ENCODE peak calls at places on chromosomes 7 and 10, in seven cellular contexts. Z is fibroblast of lung; O is HepG2; W is prostate gland; B is thoracic aorta; Q is CD8-positive, alpha-beta T cell; U is adrenal gland. K is an unnamed sample. For H3K9me3, the result is how much of the 10 kb centered on the place peaks cover.

GRCh38 chr10:118730699-118731456 is 23.9 kb downstream of the CACUL1 start:
- DNase-seq in Z (no peak), O (no peak), W (no peak), B (no peak), Q (no peak), U (no peak), K (no peak)

GRCh38 chr10:100998183-100998990 is 1.2 kb upstream of the LZTS2 start:
- DNase-seq in Z (peak), O (peak), W (peak), B (no peak), Q (no peak), U (peak), K (no peak)

GRCh38 chr7:135263321-135263970 is 29.8 kb downstream of the STRA8 start:
- DNase-seq in Z (no peak), O (no peak), W (no peak), B (no peak), Q (no peak), U (no peak), K (no peak)

GRCh38 chr10:75730847-75731246 is 299.4 kb downstream of the LRMDA start:
- DNase-seq in Z (no peak), O (no peak), W (no peak), B (no peak), Q (no peak), U (no peak), K (no peak)

GRCh38 chr10:33214174-33214573 is 120.3 kb downstream of the NRP1 start:
- DNase-seq in Z (no peak), O (no peak), W (no peak), B (no peak), Q (no peak), U (no peak), K (no peak)

GRCh38 chr7:138979226-138979979 is 1.8 kb downstream of the KIAA1549 start:
- DNase-seq in Z (no peak), O (peak), W (no peak), B (no peak), Q (no peak), U (no peak), K (no peak)

GRCh38 chr7:122901250-122901649 is 15.0 kb upstream of the CADPS2 start:
- DNase-seq in Z (no peak), O (no peak), W (no peak), B (no peak), Q (no peak), U (no peak), K (no peak)

GRCh38 chr10:11058965-11059364 is 41.3 kb downstream of the CELF2 start:
- DNase-seq in Z (peak), O (no peak), W (no peak), B (no peak), Q (no peak), U (no peak), K (no peak)

GRCh38 chr7:155467846-155468821 is 10.2 kb downstream of the EN2 start:
- DNase-seq in Z (no peak), O (no peak), W (no peak), B (no peak), Q (no peak), U (peak), K (no peak)

GRCh38 chr7:105429746-105430612 is 41.3 kb upstream of the SRPK2 start:
- DNase-seq in Z (peak), O (peak), W (peak), B (no peak), Q (peak), U (peak), K (peak)

GRCh38 chr7:44060948-44061644 is 4.3 kb downstream of the PGAM2 start:
- DNase-seq in Z (no peak), O (no peak), W (no peak), B (no peak), Q (no peak), U (no peak), K (no peak)

GRCh38 chr7:130493275-130493868 is 1.5 kb downstream of the MEST start:
- DNase-seq in Z (peak), O (no peak), W (no peak), B (no peak), Q (no peak), U (no peak), K (no peak)

GRCh38 chr7:18041202-18041601 is 13.6 kb upstream of the PRPS1L1 start:
- DNase-seq in Z (no peak), O (no peak), W (no peak), B (no peak), Q (no peak), U (no peak), K (no peak)

GRCh38 chr10:19961076-19961811 is 145.0 kb downstream of the PLXDC2 start:
- DNase-seq in Z (no peak), O (no peak), W (no peak), B (no peak), Q (no peak), U (no peak), K (no peak)

DNA sequence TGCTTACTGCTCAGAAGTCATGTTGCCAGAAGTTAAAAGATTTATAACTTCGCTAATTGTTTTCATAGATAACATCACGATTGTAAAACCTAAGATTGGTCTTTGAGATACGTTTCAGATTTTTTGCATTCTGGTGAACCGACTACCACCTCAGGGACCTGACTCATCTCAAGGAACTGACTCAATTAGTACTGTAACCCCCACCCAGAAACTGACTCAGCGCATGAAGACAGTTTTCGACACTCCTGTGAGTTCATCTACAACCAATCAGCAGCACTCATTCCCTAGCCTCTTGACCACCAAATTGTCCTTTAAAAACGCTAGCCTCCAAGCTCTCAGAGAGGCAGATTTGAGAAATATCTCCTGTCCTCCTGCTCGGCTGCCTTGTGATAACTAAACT is 72.3 kb downstream of the ELMO1 start:
- DNase-seq in Z (no peak), O (no peak), W (no peak), B (no peak), Q (no peak), U (no peak), K (no peak)
- H3K9me3 ChIP-seq in Z (under half), O (under half), W (under half), B (under half), Q (under half), U (under half), K (under half)

DNA sequence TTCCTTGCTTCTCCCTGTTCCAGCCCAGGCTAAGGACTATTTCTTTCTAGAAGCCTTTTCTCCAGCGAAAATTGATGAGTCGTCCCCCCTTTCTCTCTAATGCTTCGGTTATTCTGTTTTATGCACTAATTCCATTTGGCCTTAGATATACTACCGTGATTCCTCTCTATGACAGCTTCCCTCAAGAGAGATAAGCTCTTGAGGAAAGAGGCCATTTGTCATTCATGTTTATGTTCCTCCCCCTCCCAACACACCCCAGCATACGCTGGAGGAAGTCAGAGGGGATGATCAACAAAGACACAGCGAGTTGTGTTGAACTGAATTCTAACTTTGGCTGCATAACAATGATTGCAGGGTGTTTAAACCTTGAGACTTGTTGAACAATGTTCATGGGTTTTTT is 198.8 kb downstream of the BMPER start:
- DNase-seq in Z (peak), O (no peak), W (no peak), B (no peak), Q (no peak), U (no peak), K (no peak)
- H3K27ac ChIP-seq in Z (no peak), O (no peak), W (no peak), B (no peak), Q (no peak), U (no peak), K (no peak)

DNA sequence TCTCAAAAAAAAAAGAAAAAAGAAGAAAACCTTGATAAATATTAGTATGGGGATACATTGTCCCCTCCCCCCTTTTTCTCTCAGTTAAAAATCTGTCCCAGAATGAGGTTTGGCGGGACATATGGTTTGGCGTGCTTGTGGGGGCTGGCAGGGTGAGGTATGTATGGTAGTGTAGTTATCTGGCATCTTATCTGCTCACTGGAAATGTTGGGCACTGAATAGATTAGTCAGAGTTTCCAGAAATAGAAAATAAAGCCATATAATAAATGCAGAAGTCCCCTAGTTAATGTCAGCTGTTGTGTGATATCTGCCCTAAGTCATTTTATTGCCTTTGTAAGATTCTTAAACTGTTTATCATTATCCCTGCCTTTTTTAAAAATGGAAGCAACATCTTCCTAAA is 397.5 kb upstream of the GALNT17 start:
- DNase-seq in Z (peak), O (no peak), W (no peak), B (no peak), Q (no peak), U (no peak), K (no peak)
- TF ChIP-seq CTCF in Z (no peak), O (no peak), W (no peak), B (no peak), Q (no peak), U (no peak), K (no peak)

GRCh38 chr7:64619705-64620104 is 46.2 kb upstream of the ZNF107 start:
- DNase-seq in Z (no peak), O (no peak), W (no peak), B (no peak), Q (no peak), U (no peak), K (no peak)
- H3K9me3 ChIP-seq in Z (under half), O (under half), W (under half), B (under half), Q (under half), U (under half), K (under half)

GRCh38 chr7:151374139-151374538 is 32.5 kb downstream of the NUB1 start:
- DNase-seq in Z (no peak), O (no peak), W (no peak), B (no peak), Q (no peak), U (no peak), K (no peak)

GRCh38 chr7:151375530-151376217 is 34.1 kb downstream of the NUB1 start:
- DNase-seq in Z (no peak), O (no peak), W (no peak), B (no peak), Q (no peak), U (no peak), K (no peak)

GRCh38 chr7:151372612-151373265 is 31.1 kb downstream of the NUB1 start:
- DNase-seq in Z (no peak), O (no peak), W (no peak), B (no peak), Q (no peak), U (no peak), K (no peak)

GRCh38 chr7:151374726-151375125 is 33.1 kb downstream of the NUB1 start:
- DNase-seq in Z (no peak), O (no peak), W (no peak), B (no peak), Q (no peak), U (no peak), K (no peak)

GRCh38 chr7:151373599-151373998 is 32.0 kb downstream of the NUB1 start:
- DNase-seq in Z (no peak), O (no peak), W (no peak), B (no peak), Q (no peak), U (no peak), K (no peak)
- H3K27ac ChIP-seq in Z (no peak), O (no peak), W (no peak), B (no peak), Q (no peak), U (no peak), K (no peak)

GRCh38 chr10:93784059-93784458 is 26.3 kb downstream of the LGI1 start:
- DNase-seq in Z (no peak), O (no peak), W (no peak), B (no peak), Q (no peak), U (no peak), K (no peak)
- TF ChIP-seq CTCF in Z (no peak), O (no peak), W (no peak), B (no peak), Q (no peak), U (no peak), K (no peak)

GRCh38 chr10:5041471-5042023 is 37.9 kb upstream of the AKR1C2 start:
- DNase-seq in Z (no peak), O (peak), W (no peak), B (no peak), Q (no peak), U (no peak), K (no peak)

GRCh38 chr10:5040781-5041470 is 37.3 kb upstream of the AKR1C2 start:
- DNase-seq in Z (peak), O (peak), W (no peak), B (no peak), Q (no peak), U (no peak), K (no peak)

GRCh38 chr10:5040010-5040635 is 36.5 kb upstream of the AKR1C2 start:
- DNase-seq in Z (no peak), O (no peak), W (no peak), B (no peak), Q (no peak), U (no peak), K (no peak)

GRCh38 chr10:5036511-5036910 is 32.9 kb upstream of the AKR1C2 start:
- DNase-seq in Z (no peak), O (no peak), W (no peak), B (no peak), Q (no peak), U (no peak), K (no peak)

GRCh38 chr10:5038703-5039102 is 35.0 kb upstream of the AKR1C2 start:
- DNase-seq in Z (peak), O (no peak), W (no peak), B (no peak), Q (no peak), U (no peak), K (no peak)
- H3K9me3 ChIP-seq in Z (under half), O (under half), W (under half), B (under half), Q (under half), U (under half), K (under half)